ENCODE peak calls at places on chromosomes 4 and X, in six cellular contexts. C is heart right ventricle, A is T-helper 17 cell, D is NCI-H82, I is choroid plexus epithelial cell, B is EH. L is an unnamed sample.
A peak's percentile ranks its signal among the peaks of the same experiment; 100 is the strongest.

GRCh38 chr4:48949518-48950207 is 36.4 kb upstream of the CWH43 start:
- DNase-seq in I (no peak), B (peak; percentile 77), D (no peak), C (no peak), A (no peak), L (no peak)

GRCh38 chrX:65581661-65582339 is 47.2 kb upstream of the LAS1L start:
- DNase-seq in A (no peak), B (peak; percentile 73), D (peak; percentile 85), I (peak; percentile 65), C (peak; percentile 61), L (no peak)

GRCh38 chrX:102085706-102086105 is 39.8 kb upstream of the TCEAL2 start:
- DNase-seq in C (no peak), I (peak; percentile 1), B (peak; percentile 14), A (no peak), D (peak; percentile 25), L (no peak)

GRCh38 chr4:6199344-6199921 is 916 bp downstream of the JAKMIP1 start:
- DNase-seq in B (no peak), C (no peak), A (peak; percentile 40), D (no peak), I (no peak), L (no peak)

GRCh38 chrX:43618376-43619205 is 37.5 kb upstream of the MAOA start:
- DNase-seq in C (no peak), I (no peak), D (no peak), A (no peak), B (no peak), L (no peak)

GRCh38 chr4:100362363-100362762 is 155.5 kb downstream of the EMCN start:
- DNase-seq in I (peak; percentile 54), B (peak; percentile 13), A (no peak), D (no peak), C (no peak), L (no peak)

GRCh38 chrX:54397113-54397512 is 39.3 kb upstream of the WNK3 start:
- DNase-seq in I (no peak), A (no peak), B (peak; percentile 4), D (no peak), C (no peak), L (no peak)

GRCh38 chr4:150515135-150515534 is 66.8 kb upstream of the MAB21L2 start:
- DNase-seq in D (no peak), C (no peak), B (no peak), A (no peak), I (peak; percentile 60), L (no peak)

GRCh38 chr4:98249831-98250230 is 11.4 kb upstream of the RAP1GDS1 start:
- DNase-seq in B (no peak), I (no peak), A (no peak), C (no peak), D (no peak), L (no peak)

GRCh38 chr4:3484057-3484973 is 21.2 kb downstream of the DOK7 start:
- DNase-seq in B (no peak), D (no peak), I (no peak), C (peak; percentile 81), A (no peak), L (no peak)

GRCh38 chr4:181939199-181939945 is 303.8 kb upstream of the TENM3 start:
- DNase-seq in D (no peak), A (no peak), C (no peak), I (peak; percentile 48), B (peak; percentile 12), L (no peak)

GRCh38 chr4:68369474-68369805 is 19.6 kb upstream of the YTHDC1 start:
- DNase-seq in D (no peak), I (no peak), B (peak; percentile 80), A (no peak), C (no peak), L (no peak)

GRCh38 chr4:2048831-2049230 is 10.3 kb upstream of the NAT8L start:
- DNase-seq in C (no peak), B (no peak), I (no peak), D (no peak), A (no peak), L (no peak)

GRCh38 chr4:183430317-183430986 is 14.0 kb upstream of the CDKN2AIP start:
- DNase-seq in A (no peak), C (peak; percentile 10), B (peak; percentile 31), I (peak; percentile 47), D (no peak), L (no peak)

GRCh38 chr4:40550900-40551546 is 78.6 kb downstream of the RBM47 start:
- DNase-seq in C (no peak), I (peak; percentile 72), D (peak; percentile 30), A (no peak), B (peak; percentile 46), L (no peak)

GRCh38 chrX:125291124-125291523 is 28.5 kb upstream of the TEX13C start:
- DNase-seq in D (no peak), A (no peak), B (no peak), C (no peak), I (no peak), L (no peak)

GRCh38 chr4:6201580-6202091 is 1.3 kb upstream of the JAKMIP1 start:
- DNase-seq in I (no peak), C (no peak), B (no peak), D (no peak), A (no peak), L (no peak)

GRCh38 chr4:89765966-89766365 is 71.0 kb downstream of the SNCA start:
- DNase-seq in B (peak; percentile 46), C (peak; percentile 64), A (no peak), I (peak; percentile 95), D (no peak), L (no peak)

GRCh38 chr4:89482248-89482647 is 174.6 kb upstream of the GPRIN3 start:
- DNase-seq in A (no peak), B (peak; percentile 49), D (peak; percentile 77), C (no peak), I (peak; percentile 83), L (peak; percentile 14)

GRCh38 chr4:185469539-185470154 is 1.9 kb downstream of the CCDC110 start:
- DNase-seq in C (no peak), D (no peak), A (no peak), B (no peak), I (no peak), L (no peak)

GRCh38 chr4:188374870-188375269 is 235.6 kb downstream of the TRIML1 start:
- DNase-seq in D (no peak), C (no peak), B (no peak), I (no peak), A (no peak), L (no peak)

GRCh38 chr4:157886650-157887049 is 286.2 kb downstream of the GASK1B start:
- DNase-seq in C (no peak), I (no peak), D (no peak), B (no peak), A (no peak), L (no peak)

GRCh38 chrX:18895157-18895952 is 88.6 kb downstream of the PHKA2 start:
- DNase-seq in I (peak; percentile 55), D (peak; percentile 8), A (no peak), B (no peak), C (peak; percentile 29), L (peak; percentile 2)

GRCh38 chrX:9668537-9668936 is 97.1 kb downstream of the GPR143 start:
- DNase-seq in I (peak; percentile 83), B (peak; percentile 83), C (no peak), D (no peak), A (no peak), L (no peak)